ENCODE peak calls at places on chromosome 4, in four cellular contexts. I, O, T and C are unnamed samples. For H3K36me3, the result is how much of the 10 kb centered on the place peaks cover.

GRCh38 chr4:17033256-17034245 is 135.1 kb upstream of the LDB2 start:
- DNase-seq in I (no peak), O (peak), T (no peak), C (no peak)

GRCh38 chr4:38131371-38132139 is 171.4 kb downstream of the PTTG2 start:
- DNase-seq in I (peak), O (no peak), T (no peak), C (peak)

GRCh38 chr4:111492501-111492900 is 652.8 kb upstream of the FAM241A start:
- DNase-seq in I (no peak), O (peak), T (no peak), C (no peak)

GRCh38 chr4:11732155-11732554 is 303.5 kb upstream of the HS3ST1 start:
- DNase-seq in I (no peak), O (no peak), T (no peak), C (no peak)

GRCh38 chr4:24557036-24558022 is 27.0 kb downstream of the DHX15 start:
- DNase-seq in I (no peak), O (peak), T (no peak), C (no peak)

GRCh38 chr4:77415689-77416088 is 189.9 kb upstream of the CXCL13 start:
- DNase-seq in I (no peak), O (no peak), T (no peak), C (no peak)

GRCh38 chr4:38241541-38241940 is 281.3 kb downstream of the PTTG2 start:
- DNase-seq in I (no peak), O (peak), T (no peak), C (no peak)

GRCh38 chr4:2817701-2818350 is 24.9 kb downstream of the SH3BP2 start:
- DNase-seq in I (peak), O (peak), T (peak), C (peak)

GRCh38 chr4:159206427-159206871 is 103.6 kb downstream of the RAPGEF2 start:
- DNase-seq in I (no peak), O (no peak), T (no peak), C (peak)

GRCh38 chr4:57424231-57424897 is 314.2 kb upstream of the IGFBP7 start:
- DNase-seq in I (no peak), O (peak), T (no peak), C (no peak)

GRCh38 chr4:3533421-3533820 is 1.2 kb upstream of the LRPAP1 start:
- DNase-seq in I (no peak), O (no peak), T (no peak), C (no peak)

GRCh38 chr4:48518143-48518542 is 28.1 kb downstream of the ZAR1 start:
- DNase-seq in I (no peak), O (no peak), T (no peak), C (no peak)

GRCh38 chr4:32985256-32985655 is 2265.1 kb downstream of the PCDH7 start:
- DNase-seq in I (no peak), O (peak), T (no peak), C (no peak)

GRCh38 chr4:155794589-155794988 is 35.8 kb downstream of the GUCY1B1 start:
- DNase-seq in I (no peak), O (no peak), T (no peak), C (no peak)

GRCh38 chr4:8350326-8350725 is 80.8 kb downstream of the HTRA3 start:
- DNase-seq in I (no peak), O (no peak), T (no peak), C (no peak)

GRCh38 chr4:30719363-30720020 is 677 bp upstream of the PCDH7 start:
- DNase-seq in I (peak), O (peak), T (peak), C (no peak)

GRCh38 chr4:90220453-90220852 is 93.3 kb downstream of the CCSER1 start:
- DNase-seq in I (no peak), O (no peak), T (peak), C (no peak)

GRCh38 chr4:154503598-154503997 is 12.0 kb upstream of the DCHS2 start:
- DNase-seq in I (peak), O (peak), T (peak), C (peak)

GRCh38 chr4:133095591-133095990 is 53.5 kb upstream of the PCDH10 start:
- DNase-seq in I (no peak), O (no peak), T (no peak), C (no peak)

GRCh38 chr4:73212982-73213730 is 45.4 kb downstream of the ANKRD17 start:
- DNase-seq in I (no peak), O (no peak), T (no peak), C (no peak)

GRCh38 chr4:89222171-89222570 is 85.4 kb downstream of the GPRIN3 start:
- DNase-seq in I (no peak), O (no peak), T (no peak), C (peak)

GRCh38 chr4:46266106-46266505 is 123.8 kb downstream of the GABRA2 start:
- DNase-seq in I (no peak), O (no peak), T (no peak), C (no peak)

GRCh38 chr4:156606444-156607197 is 365.0 kb downstream of the PDGFC start:
- DNase-seq in I (no peak), O (peak), T (no peak), C (no peak)

DNA sequence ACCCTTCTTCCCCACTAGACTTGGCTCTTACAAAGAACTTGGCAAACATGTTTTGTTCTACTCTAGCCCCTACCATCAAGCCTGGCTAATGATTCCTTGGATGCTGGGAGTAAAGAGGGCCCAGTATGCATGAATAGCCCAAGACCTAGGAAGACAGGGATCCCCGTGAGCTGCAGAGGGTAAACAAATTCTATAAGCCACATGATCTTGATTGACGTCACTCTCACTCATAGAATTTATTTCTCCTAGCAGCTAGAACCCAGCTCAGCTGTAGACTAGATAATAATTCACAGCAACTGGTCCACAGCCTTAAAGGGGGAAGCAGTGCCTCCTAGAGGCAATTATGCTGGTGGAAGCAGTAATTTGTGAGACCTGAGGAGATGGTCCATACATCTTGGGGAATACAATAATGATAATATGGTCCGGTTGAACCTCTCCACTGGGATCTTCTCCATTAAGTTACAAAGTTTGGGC is 16.1 kb upstream of the USO1 start:
- DNase-seq in I (peak), O (no peak), T (no peak), C (no peak)
- H3K9ac ChIP-seq in I (no peak), O (no peak), T (no peak), C (no peak)

DNA sequence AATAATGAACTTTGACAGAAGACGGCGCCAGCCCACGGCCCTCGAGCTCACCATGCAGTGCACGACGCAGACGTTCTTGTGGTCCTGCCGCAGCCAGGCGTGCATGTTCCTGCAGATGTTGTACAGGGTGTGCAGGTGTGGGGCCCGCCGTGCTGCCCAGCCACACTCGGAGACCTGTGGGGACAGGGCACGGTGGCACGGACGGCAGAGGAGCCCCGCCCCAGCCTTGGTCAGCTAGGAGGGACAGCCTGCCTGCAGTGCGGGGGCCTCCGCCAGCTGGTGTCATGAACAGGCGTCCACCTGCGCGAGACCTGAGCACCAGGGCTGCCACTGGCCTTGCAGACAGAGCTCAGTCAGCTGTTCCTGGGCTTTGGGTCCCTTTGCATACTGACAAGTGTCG is 49.5 kb downstream of the GAK start:
- DNase-seq in I (no peak), O (no peak), T (no peak), C (no peak)
- TF ChIP-seq EZH2phosphoT487 in I (no peak), O (no peak), T (no peak), C (no peak)

GRCh38 chr4:183262776-183263100 is 57.3 kb downstream of the CLDN22 start:
- DNase-seq in I (no peak), O (no peak), T (no peak), C (no peak)

GRCh38 chr4:183260491-183261151 is 59.5 kb downstream of the CLDN22 start:
- DNase-seq in I (no peak), O (no peak), T (no peak), C (no peak)

GRCh38 chr4:183264614-183265013 is 55.5 kb downstream of the CLDN22 start:
- DNase-seq in I (no peak), O (peak), T (no peak), C (no peak)

GRCh38 chr4:183266386-183266785 is 53.7 kb downstream of the CLDN22 start:
- DNase-seq in I (no peak), O (peak), T (no peak), C (no peak)

GRCh38 chr4:183261953-183262775 is 57.9 kb downstream of the CLDN22 start:
- DNase-seq in I (peak), O (peak), T (peak), C (peak)
- H3K36me3 ChIP-seq in I (under half), O (half or more), T (under half), C (under half)

DNA sequence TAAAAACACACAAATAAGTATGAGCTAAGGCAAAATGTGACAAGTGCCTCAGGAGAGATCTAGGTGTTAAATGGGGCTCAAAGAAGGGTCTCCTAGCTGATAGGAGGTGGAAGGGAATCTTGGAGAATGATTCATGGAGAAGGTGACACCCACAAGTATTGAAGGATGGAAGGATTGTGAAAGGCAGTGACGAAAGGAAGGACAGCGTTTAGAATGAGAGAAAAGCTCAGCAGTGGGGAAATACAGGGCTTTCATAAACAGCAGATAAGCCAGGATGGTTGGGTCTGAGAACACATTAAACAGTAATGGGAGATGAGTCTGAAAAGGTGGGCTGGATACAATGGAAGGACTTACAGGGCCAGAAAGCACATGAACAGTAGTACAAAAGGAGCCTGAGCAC is 11.5 kb downstream of the ANXA5 start:
- DNase-seq in I (no peak), O (no peak), T (no peak), C (no peak)
- H3K9ac ChIP-seq in I (no peak), O (no peak), T (no peak), C (no peak)

GRCh38 chr4:40672528-40673522 is 43.2 kb upstream of the RBM47 start:
- DNase-seq in I (peak), O (peak), T (no peak), C (no peak)
- TF ChIP-seq EZH2phosphoT487 in I (peak), O (no peak), T (no peak), C (no peak)

DNA sequence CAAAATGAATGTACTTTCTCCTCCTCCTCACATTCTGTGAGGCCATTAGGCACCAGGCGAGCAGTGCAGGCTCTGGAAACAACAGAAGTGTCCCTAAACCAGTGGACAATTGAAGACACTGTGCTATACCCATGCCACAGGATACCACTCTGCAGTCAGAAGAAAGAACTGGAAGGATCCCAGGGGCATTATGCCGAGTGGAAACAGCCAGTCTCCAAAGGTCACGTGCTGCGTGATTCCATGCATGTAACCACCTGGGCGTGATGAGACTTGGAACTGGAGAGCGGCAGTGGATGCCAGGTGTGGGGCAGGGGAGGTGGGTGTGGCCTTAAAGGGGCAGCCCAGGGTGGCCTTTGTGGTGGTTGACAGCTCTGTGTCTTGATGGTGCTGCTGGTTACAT is 139.4 kb downstream of the EVC2 start:
- DNase-seq in I (no peak), O (no peak), T (no peak), C (no peak)
- H3K36me3 ChIP-seq in I (under half), O (under half), T (under half), C (under half)

DNA sequence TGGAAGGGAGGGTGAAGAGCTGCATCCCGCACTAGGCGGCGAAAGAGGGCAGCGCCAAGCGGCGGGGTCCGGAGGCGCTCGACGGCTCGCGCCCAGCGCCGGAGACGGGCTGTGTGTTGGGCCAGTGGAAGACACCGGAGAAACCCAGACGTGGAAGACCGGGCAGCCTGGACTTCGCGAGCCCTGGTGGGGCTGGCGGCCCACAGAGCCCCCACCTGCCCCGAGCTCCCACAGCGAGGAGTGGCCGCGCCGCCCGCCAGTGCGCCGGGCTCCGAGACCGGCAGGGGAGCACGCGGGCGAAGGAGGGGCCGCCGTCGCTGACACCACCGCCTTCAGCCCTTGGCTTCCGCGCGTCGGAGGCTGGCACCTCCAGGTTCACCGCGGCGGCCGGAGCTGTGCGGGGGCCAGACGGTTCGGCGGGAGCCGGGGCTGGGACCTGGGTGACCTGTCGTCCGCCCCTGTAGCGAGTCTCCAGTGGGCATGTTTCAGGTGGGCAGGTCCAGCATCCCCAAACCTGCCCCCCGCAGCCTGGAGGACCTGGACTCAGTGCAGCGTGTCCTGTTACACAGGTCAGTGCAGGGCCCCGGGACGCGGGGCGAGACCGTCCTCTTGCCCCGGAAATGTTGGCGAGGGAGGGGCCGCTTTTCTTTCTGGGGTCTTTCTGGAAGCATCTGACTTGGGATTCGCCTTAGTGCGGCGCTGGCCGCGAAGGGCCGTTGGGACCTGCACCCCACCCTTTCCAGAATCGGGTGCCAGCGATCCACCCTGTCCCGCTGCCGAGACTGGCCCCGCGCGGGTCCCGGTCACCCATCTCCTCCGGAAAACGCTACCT is 9.6 kb upstream of the INTU start:
- DNase-seq in I (peak), O (peak), T (peak), C (no peak)
- H3K9ac ChIP-seq in I (no peak), O (peak), T (no peak), C (no peak)

GRCh38 chr4:10006236-10006603 is 15.1 kb downstream of the SLC2A9 start:
- DNase-seq in I (no peak), O (peak), T (no peak), C (no peak)

GRCh38 chr4:10002278-10002677 is 19.0 kb downstream of the SLC2A9 start:
- DNase-seq in I (no peak), O (no peak), T (no peak), C (no peak)

GRCh38 chr4:10001757-10002156 is 19.5 kb downstream of the SLC2A9 start:
- DNase-seq in I (no peak), O (no peak), T (no peak), C (no peak)

GRCh38 chr4:10005632-10006031 is 15.7 kb downstream of the SLC2A9 start:
- DNase-seq in I (no peak), O (no peak), T (no peak), C (no peak)

DNA sequence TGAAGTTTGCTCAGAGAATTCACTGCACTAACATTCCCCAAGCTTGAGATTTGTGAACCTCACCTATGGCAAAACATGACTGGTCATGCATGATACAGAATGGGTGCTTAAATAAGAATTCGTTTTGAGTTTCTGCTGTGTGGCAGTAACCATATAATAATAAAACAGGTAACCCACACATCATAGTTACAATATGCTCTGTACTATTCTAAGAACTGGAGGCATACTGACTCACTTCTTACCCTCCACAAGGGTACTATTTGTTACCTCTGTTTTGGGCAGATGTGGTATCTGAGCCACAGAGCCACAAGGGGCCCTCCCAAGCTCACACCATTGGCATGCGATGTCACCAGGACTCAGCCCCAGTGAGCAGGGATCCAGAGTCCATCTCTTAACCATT is 17.6 kb downstream of the SLC2A9 start:
- DNase-seq in I (no peak), O (no peak), T (no peak), C (no peak)
- TF ChIP-seq EZH2phosphoT487 in I (no peak), O (no peak), T (no peak), C (no peak)

DNA sequence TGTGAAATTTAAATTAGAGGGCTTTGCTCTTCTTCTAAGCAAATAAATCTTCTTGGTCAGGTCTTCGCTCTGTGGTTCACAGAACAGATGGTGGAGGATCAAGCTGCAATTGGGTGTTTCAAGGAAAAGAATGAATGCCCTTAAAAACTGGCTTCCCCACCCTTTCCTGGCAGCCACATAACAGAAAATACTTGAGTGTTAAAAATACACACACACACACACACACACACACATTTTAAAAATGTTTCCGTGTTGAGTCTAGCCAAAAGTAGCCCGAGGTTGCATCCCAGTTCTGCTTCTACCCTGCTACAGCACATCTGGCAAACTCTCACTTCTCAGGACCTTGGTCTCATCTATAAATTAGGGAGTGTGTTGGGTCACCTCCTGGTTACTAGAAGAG is 56.7 kb upstream of the FGFBP2 start:
- DNase-seq in I (no peak), O (no peak), T (no peak), C (no peak)
- H3K36me3 ChIP-seq in I (under half), O (under half), T (under half), C (under half)